ENCODE peak calls at places on chromosomes 4 and X, in eight cellular contexts. Z is B cell, B is HFF-Myc, H is neural progenitor cell, V is glutamatergic neuron, T is GM12865, P is Caco-2, Q is A549. I is an unnamed sample.

GRCh38 chrX:69107747-69108410 is 57.4 kb downstream of the PJA1 start:
- DNase-seq in Z (no peak), V (no peak), H (no peak), Q (no peak), T (no peak), P (no peak), B (no peak), I (no peak)

GRCh38 chrX:110665636-110666035 is 130.0 kb downstream of the CHRDL1 start:
- DNase-seq in B (peak), Z (no peak), H (peak), V (peak), Q (peak), T (peak), P (peak), I (no peak)

GRCh38 chr4:55754754-55755350 is 64.7 kb upstream of the EXOC1L start:
- DNase-seq in H (no peak), B (no peak), Z (no peak), T (no peak), V (no peak), Q (no peak), P (no peak), I (no peak)

GRCh38 chr4:6568689-6569332 is 6.2 kb upstream of the MAN2B2 start:
- DNase-seq in P (no peak), V (no peak), Q (no peak), B (no peak), T (no peak), Z (no peak), H (no peak), I (no peak)

GRCh38 chrX:9825129-9825865 is 39.1 kb downstream of the SHROOM2 start:
- DNase-seq in B (no peak), Z (no peak), T (no peak), P (no peak), Q (no peak), H (no peak), V (no peak), I (no peak)

GRCh38 chrX:154742623-154743022 is 8.3 kb downstream of the GAB3 start:
- DNase-seq in Z (no peak), B (no peak), P (no peak), H (no peak), V (no peak), Q (no peak), T (no peak), I (no peak)

GRCh38 chr4:155811171-155811570 is 52.4 kb downstream of the GUCY1B1 start:
- DNase-seq in B (no peak), H (no peak), T (no peak), P (no peak), Z (no peak), V (no peak), Q (no peak), I (no peak)

GRCh38 chrX:95911062-95911461 is 773.6 kb upstream of the DIAPH2 start:
- DNase-seq in V (no peak), Z (no peak), T (no peak), P (no peak), H (no peak), Q (no peak), B (no peak), I (no peak)

GRCh38 chrX:47179221-47179927 is 14.3 kb upstream of the UBA1 start:
- DNase-seq in P (no peak), B (no peak), Q (no peak), V (no peak), H (no peak), Z (no peak), T (no peak), I (no peak)

GRCh38 chr4:111806331-111806730 is 338.9 kb upstream of the FAM241A start:
- DNase-seq in Q (peak), Z (no peak), B (no peak), H (peak), V (peak), T (peak), P (peak), I (no peak)

GRCh38 chrX:15605233-15605632 is 4.5 kb upstream of the ACE2 start:
- DNase-seq in V (no peak), H (no peak), Z (no peak), P (no peak), B (no peak), T (no peak), Q (no peak), I (no peak)

GRCh38 chr4:47531954-47532321 is 46.9 kb downstream of the ATP10D start:
- DNase-seq in Q (no peak), H (no peak), Z (no peak), B (no peak), P (no peak), T (no peak), V (no peak), I (no peak)

GRCh38 chrX:110359273-110359672 is 625 bp downstream of the RTL9 start:
- DNase-seq in H (no peak), B (no peak), Z (no peak), P (no peak), V (no peak), Q (no peak), T (no peak), I (no peak)

GRCh38 chr4:118099106-118099505 is 64.8 kb downstream of the NDST3 start:
- DNase-seq in V (no peak), Z (no peak), T (no peak), H (no peak), P (no peak), Q (no peak), B (no peak), I (no peak)

GRCh38 chrX:3518870-3519269 is 172.4 kb upstream of the MXRA5 start:
- DNase-seq in Q (peak), B (no peak), V (no peak), Z (no peak), T (no peak), P (no peak), H (no peak), I (no peak)

GRCh38 chr4:158710814-158711213 is 12.4 kb downstream of the PPID start:
- DNase-seq in Q (no peak), Z (no peak), V (no peak), H (no peak), T (no peak), P (no peak), B (no peak), I (no peak)

GRCh38 chr4:26300314-26301307 is 20.2 kb upstream of the RBPJ start:
- DNase-seq in T (no peak), Z (no peak), B (no peak), H (peak), V (no peak), P (no peak), Q (no peak), I (no peak)

GRCh38 chrX:53447441-53447840 is 13.3 kb upstream of the HSD17B10 start:
- DNase-seq in Q (no peak), V (no peak), P (no peak), H (no peak), Z (no peak), B (no peak), T (no peak), I (no peak)

GRCh38 chr4:14652522-14652921 is 349.8 kb upstream of the CPEB2 start:
- DNase-seq in B (no peak), Z (no peak), T (no peak), Q (no peak), H (no peak), V (no peak), P (no peak), I (no peak)

GRCh38 chr4:69748176-69748575 is 12.2 kb downstream of the SULT1B1 start:
- DNase-seq in H (no peak), V (no peak), T (no peak), B (no peak), Z (no peak), P (no peak), Q (no peak), I (no peak)

GRCh38 chrX:134985479-134985878 is 5.3 kb upstream of the SMIM10 start:
- DNase-seq in Z (no peak), B (no peak), T (no peak), V (no peak), P (no peak), Q (no peak), H (no peak), I (no peak)

GRCh38 chr4:187183826-187184225 is 460.2 kb upstream of the FAT1 start:
- DNase-seq in B (no peak), P (no peak), V (no peak), Z (no peak), T (no peak), Q (no peak), H (no peak), I (no peak)

GRCh38 chr4:168685136-168685535 is 188.3 kb downstream of the PALLD start:
- DNase-seq in T (peak), P (no peak), Q (no peak), V (no peak), Z (no peak), B (no peak), H (no peak), I (peak)

GRCh38 chr4:86927843-86928395 is 6.9 kb upstream of the AFF1 start:
- DNase-seq in P (peak), B (no peak), H (no peak), T (no peak), V (no peak), Q (peak), Z (no peak), I (no peak)

GRCh38 chr4:138405439-138405838 is 163.3 kb upstream of the SLC7A11 start:
- DNase-seq in T (peak), V (no peak), H (no peak), Q (no peak), Z (no peak), P (no peak), B (no peak), I (peak)

GRCh38 chrX:54977387-54977786 is 16.6 kb downstream of the PFKFB1 start:
- DNase-seq in Q (no peak), P (no peak), Z (no peak), V (no peak), B (no peak), T (no peak), H (no peak), I (no peak)

GRCh38 chrX:42577936-42578335 is 200.0 kb downstream of the PPP1R2C start:
- DNase-seq in V (no peak), P (peak), H (no peak), T (no peak), Z (no peak), Q (no peak), B (no peak), I (no peak)

GRCh38 chrX:77448170-77448569 is 981 bp downstream of the FGF16 start:
- DNase-seq in P (no peak), V (no peak), H (peak), Z (no peak), Q (no peak), B (no peak), T (no peak), I (no peak)

GRCh38 chrX:15672886-15673285 is 8.3 kb upstream of the CLTRN start:
- DNase-seq in V (no peak), H (no peak), Q (no peak), Z (no peak), P (no peak), T (no peak), B (no peak), I (no peak)

GRCh38 chrX:16807548-16807947 is 21.3 kb downstream of the TXLNG start:
- DNase-seq in B (no peak), T (no peak), V (no peak), Q (no peak), Z (no peak), H (peak), P (no peak), I (no peak)

GRCh38 chrX:100797359-100797758 is 22.8 kb upstream of the CSTF2 start:
- DNase-seq in H (no peak), Q (no peak), V (no peak), T (no peak), P (no peak), B (no peak), Z (no peak), I (no peak)

GRCh38 chr4:44928785-44929184 is 202.4 kb upstream of the GNPDA2 start:
- DNase-seq in P (no peak), B (no peak), V (no peak), Q (no peak), T (no peak), H (no peak), Z (no peak), I (no peak)

GRCh38 chr4:44931720-44932119 is 205.4 kb upstream of the GNPDA2 start:
- DNase-seq in T (no peak), B (no peak), P (no peak), Q (no peak), H (no peak), V (no peak), Z (no peak), I (no peak)

GRCh38 chr4:44928062-44928380 is 201.7 kb upstream of the GNPDA2 start:
- DNase-seq in H (no peak), B (no peak), Q (no peak), V (no peak), P (no peak), T (no peak), Z (no peak), I (no peak)

GRCh38 chr4:44927361-44928061 is 201.2 kb upstream of the GNPDA2 start:
- DNase-seq in P (peak), Z (peak), T (peak), B (no peak), H (peak), Q (peak), V (no peak), I (peak)
- TF ChIP-seq CTCF in P (peak), Z (peak), T (peak), B (no peak), H (peak), Q (peak), V (peak), I (peak)

DNA sequence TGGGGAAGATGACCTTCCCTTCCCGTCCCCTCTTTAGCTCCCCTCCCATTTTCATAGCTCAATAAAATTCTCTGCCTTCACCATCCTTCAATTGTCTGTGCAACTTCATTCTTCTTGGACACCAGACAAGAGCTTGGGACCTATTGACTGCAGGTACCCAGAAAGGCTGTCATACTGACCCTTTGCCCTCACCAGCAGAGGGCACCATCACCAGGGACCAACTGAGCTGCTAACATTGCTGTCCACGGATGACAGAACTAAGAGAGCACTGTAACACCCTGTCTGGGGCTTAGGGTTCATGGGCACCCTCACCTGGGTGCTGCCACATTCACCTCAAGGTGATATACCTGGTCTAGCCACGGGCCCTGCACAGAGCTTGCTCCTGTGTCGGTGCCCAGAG is 141.3 kb upstream of the VCX3B start:
- DNase-seq in Z (peak), T (peak), B (no peak), V (no peak), H (no peak), P (peak), Q (no peak), I (no peak)
- TF ChIP-seq CTCF in Z (no peak), T (peak), B (no peak), V (no peak), H (no peak), P (peak), Q (no peak), I (no peak)

GRCh38 chr4:663438-664428 is 10.3 kb downstream of the ATP5ME start:
- DNase-seq in V (peak), Q (no peak), T (peak), Z (peak), P (no peak), H (peak), B (no peak), I (peak)
- TF ChIP-seq CTCF in V (peak), Q (no peak), T (peak), Z (peak), P (no peak), H (peak), B (no peak), I (peak)

GRCh38 chr4:82842593-82842992 is 44.0 kb upstream of the SCD5 start:
- DNase-seq in H (peak), Q (peak), T (no peak), Z (no peak), V (no peak), B (no peak), P (peak), I (no peak)
- TF ChIP-seq CTCF in H (peak), Q (peak), T (no peak), Z (peak), V (no peak), B (peak), P (peak), I (no peak)

I was measured in GM10248.